ENCODE peak calls at places on chromosome 13, in six cellular contexts. T, U, A, M, E and V are unnamed samples.

GRCh38 chr13:101623469-101624209 is 171.2 kb downstream of the ITGBL1 start:
- DNase-seq in T (no peak), U (no peak), A (no peak), M (no peak), E (no peak), V (no peak)

GRCh38 chr13:29905845-29906244 is 55.4 kb upstream of the UBL3 start:
- DNase-seq in T (no peak), U (peak), A (no peak), M (no peak), E (no peak), V (peak)

GRCh38 chr13:100550433-100550832 is 38.2 kb downstream of the GGACT start:
- DNase-seq in T (no peak), U (no peak), A (no peak), M (no peak), E (no peak), V (no peak)

GRCh38 chr13:27183561-27184147 is 12.0 kb upstream of the USP12 start:
- DNase-seq in T (no peak), U (no peak), A (no peak), M (no peak), E (no peak), V (peak)

GRCh38 chr13:76965759-76966421 is 17.6 kb downstream of the ACOD1 start:
- DNase-seq in T (no peak), U (no peak), A (no peak), M (peak), E (no peak), V (no peak)

GRCh38 chr13:43360911-43361605 is 337.7 kb downstream of the DNAJC15 start:
- DNase-seq in T (no peak), U (no peak), A (no peak), M (no peak), E (no peak), V (no peak)

GRCh38 chr13:67075239-67075638 is 154.9 kb downstream of the PCDH9 start:
- DNase-seq in T (no peak), U (no peak), A (no peak), M (no peak), E (no peak), V (no peak)

GRCh38 chr13:106423530-106423929 is 111.9 kb downstream of the EFNB2 start:
- DNase-seq in T (no peak), U (no peak), A (no peak), M (no peak), E (no peak), V (no peak)

GRCh38 chr13:40143559-40143958 is 488.1 kb downstream of the COG6 start:
- DNase-seq in T (no peak), U (no peak), A (no peak), M (no peak), E (no peak), V (no peak)

GRCh38 chr13:44810067-44810840 is 179.0 kb downstream of the NUFIP1 start:
- DNase-seq in T (no peak), U (peak), A (peak), M (peak), E (no peak), V (peak)

GRCh38 chr13:95295026-95295425 is 6.2 kb downstream of the ABCC4 start:
- DNase-seq in T (no peak), U (no peak), A (no peak), M (no peak), E (no peak), V (no peak)

GRCh38 chr13:106109391-106109791 is 426.1 kb downstream of the EFNB2 start:
- DNase-seq in T (no peak), U (no peak), A (no peak), M (no peak), E (no peak), V (no peak)

GRCh38 chr13:103883698-103884097 is 817.5 kb upstream of the SLC10A2 start:
- DNase-seq in T (no peak), U (no peak), A (no peak), M (no peak), E (no peak), V (no peak)

GRCh38 chr13:54150851-54151250 is 1122.2 kb downstream of the OLFM4 start:
- DNase-seq in T (no peak), U (no peak), A (no peak), M (no peak), E (no peak), V (no peak)

GRCh38 chr13:101149735-101150380 is 266.4 kb downstream of the NALCN start:
- DNase-seq in T (no peak), U (no peak), A (no peak), M (no peak), E (no peak), V (no peak)

GRCh38 chr13:24625870-24626419 is 54.3 kb upstream of the ATP12A start:
- DNase-seq in T (no peak), U (no peak), A (no peak), M (no peak), E (no peak), V (no peak)

GRCh38 chr13:111626371-111627305 is 306.2 kb downstream of the TEX29 start:
- DNase-seq in T (no peak), U (no peak), A (no peak), M (no peak), E (no peak), V (no peak)

GRCh38 chr13:28204690-28205443 is 66.5 kb downstream of the PAN3 start:
- DNase-seq in T (no peak), U (no peak), A (no peak), M (no peak), E (no peak), V (no peak)

GRCh38 chr13:105159794-105160193 is 1375.7 kb downstream of the EFNB2 start:
- DNase-seq in T (no peak), U (no peak), A (peak), M (peak), E (no peak), V (no peak)

GRCh38 chr13:102788683-102789082 is 10.1 kb downstream of the POGLUT2 start:
- DNase-seq in T (no peak), U (no peak), A (no peak), M (no peak), E (no peak), V (no peak)

GRCh38 chr13:87536899-87537298 is 134.3 kb upstream of the SLITRK5 start:
- DNase-seq in T (no peak), U (no peak), A (no peak), M (no peak), E (no peak), V (no peak)

GRCh38 chr13:22040810-22041364 is 370.0 kb downstream of the FGF9 start:
- DNase-seq in T (no peak), U (no peak), A (no peak), M (no peak), E (no peak), V (no peak)

GRCh38 chr13:47901451-47901850 is 99.6 kb downstream of the SUCLA2 start:
- DNase-seq in T (no peak), U (no peak), A (no peak), M (no peak), E (no peak), V (no peak)

GRCh38 chr13:24827799-24828198 is 63.8 kb downstream of the RNF17 start:
- DNase-seq in T (no peak), U (no peak), A (no peak), M (no peak), E (no peak), V (no peak)

GRCh38 chr13:40464349-40464748 is 202.1 kb downstream of the FOXO1 start:
- DNase-seq in T (no peak), U (no peak), A (peak), M (no peak), E (no peak), V (no peak)

GRCh38 chr13:114078501-114079451 is 53.6 kb downstream of the RASA3 start:
- DNase-seq in T (no peak), U (no peak), A (no peak), M (no peak), E (no peak), V (no peak)

GRCh38 chr13:36088001-36088400 is 43.2 kb downstream of the DCLK1 start:
- DNase-seq in T (no peak), U (no peak), A (no peak), M (no peak), E (no peak), V (no peak)

GRCh38 chr13:43221611-43222010 is 198.2 kb downstream of the DNAJC15 start:
- DNase-seq in T (no peak), U (no peak), A (no peak), M (no peak), E (no peak), V (no peak)

GRCh38 chr13:49651775-49652690 is 23.7 kb downstream of the ARL11 start:
- DNase-seq in T (no peak), U (no peak), A (no peak), M (no peak), E (no peak), V (no peak)

GRCh38 chr13:75135325-75135825 is 346.6 kb downstream of the TBC1D4 start:
- DNase-seq in T (no peak), U (no peak), A (no peak), M (no peak), E (no peak), V (no peak)

GRCh38 chr13:30418075-30418715 is 4.1 kb upstream of the UBE2L5 start:
- DNase-seq in T (no peak), U (no peak), A (no peak), M (no peak), E (no peak), V (no peak)

GRCh38 chr13:47188802-47189201 is 291.9 kb upstream of the HTR2A start:
- DNase-seq in T (no peak), U (no peak), A (no peak), M (no peak), E (no peak), V (no peak)

GRCh38 chr13:113057084-113057483 is 48.5 kb upstream of the F7 start:
- DNase-seq in T (no peak), U (no peak), A (no peak), M (no peak), E (no peak), V (no peak)

GRCh38 chr13:108787709-108788394 is 158.4 kb downstream of the MYO16 start:
- DNase-seq in T (no peak), U (no peak), A (no peak), M (peak), E (no peak), V (no peak)

GRCh38 chr13:97935071-97935470 is 18.4 kb upstream of the IPO5 start:
- DNase-seq in T (no peak), U (no peak), A (no peak), M (no peak), E (no peak), V (no peak)

GRCh38 chr13:102017248-102017647 is 384.6 kb downstream of the FGF14 start:
- DNase-seq in T (no peak), U (no peak), A (no peak), M (no peak), E (no peak), V (no peak)

GRCh38 chr13:113049521-113049941 is 56.1 kb upstream of the F7 start:
- DNase-seq in T (no peak), U (no peak), A (no peak), M (no peak), E (no peak), V (no peak)

GRCh38 chr13:24076124-24076523 is 84.4 kb upstream of the SPATA13 start:
- DNase-seq in T (no peak), U (no peak), A (no peak), M (no peak), E (no peak), V (peak)

GRCh38 chr13:113584205-113584869 is at the start of gene TFDP1:
- DNase-seq in T (peak), U (peak), A (peak), M (peak), E (peak), V (peak)

GRCh38 chr13:110303644-110304043 is 3.3 kb downstream of the COL4A1 start:
- DNase-seq in T (no peak), U (no peak), A (no peak), M (no peak), E (no peak), V (no peak)